ENCODE peak calls at places on chromosomes 11 and 22, in eight cellular contexts. G, F, E, K, D, R, C and B are unnamed samples.

GRCh38 chr11:17475666-17476316 is 854 bp downstream of the ABCC8 start:
- DNase-seq in G (no peak), F (no peak), E (no peak), K (peak), D (no peak), R (no peak), C (no peak), B (no peak)

GRCh38 chr22:45831394-45831793 is 145.6 kb downstream of the WNT7B start:
- DNase-seq in G (no peak), F (peak), E (no peak), K (no peak), D (no peak), R (peak), C (no peak), B (peak)

GRCh38 chr11:68550485-68550817 is 89.9 kb downstream of the PPP6R3 start:
- DNase-seq in G (no peak), F (no peak), E (no peak), K (no peak), D (no peak), R (peak), C (no peak), B (no peak)

GRCh38 chr22:27424319-27424718 is 377.2 kb downstream of the MN1 start:
- DNase-seq in G (no peak), F (no peak), E (no peak), K (no peak), D (no peak), R (peak), C (no peak), B (no peak)

GRCh38 chr11:101721270-101721669 is 137.5 kb upstream of the TRPC6 start:
- DNase-seq in G (no peak), F (peak), E (no peak), K (no peak), D (no peak), R (no peak), C (no peak), B (no peak)

GRCh38 chr22:48702573-48703264 is 1125.0 kb downstream of the BRD1 start:
- DNase-seq in G (no peak), F (no peak), E (no peak), K (peak), D (no peak), R (no peak), C (peak), B (no peak)

GRCh38 chr22:27605390-27605789 is 196.2 kb downstream of the MN1 start:
- DNase-seq in G (no peak), F (no peak), E (no peak), K (no peak), D (no peak), R (no peak), C (no peak), B (no peak)

GRCh38 chr11:128482512-128483191 is 104.7 kb downstream of the ETS1 start:
- DNase-seq in G (no peak), F (no peak), E (no peak), K (no peak), D (peak), R (peak), C (peak), B (no peak)

GRCh38 chr22:16955678-16956210 is 52.3 kb downstream of the GAB4 start:
- DNase-seq in G (no peak), F (no peak), E (no peak), K (no peak), D (no peak), R (no peak), C (no peak), B (no peak)

GRCh38 chr11:125173556-125173955 is 9.0 kb downstream of the PKNOX2 start:
- DNase-seq in G (no peak), F (no peak), E (no peak), K (no peak), D (no peak), R (no peak), C (no peak), B (no peak)

GRCh38 chr11:128342511-128343133 is 244.7 kb downstream of the ETS1 start:
- DNase-seq in G (no peak), F (peak), E (peak), K (no peak), D (no peak), R (peak), C (no peak), B (peak)

GRCh38 chr11:71204294-71204693 is 48.1 kb downstream of the SHANK2 start:
- DNase-seq in G (no peak), F (no peak), E (no peak), K (no peak), D (no peak), R (no peak), C (no peak), B (peak)

GRCh38 chr22:48251629-48252028 is 1489.2 kb downstream of the TBC1D22A start:
- DNase-seq in G (no peak), F (no peak), E (no peak), K (no peak), D (no peak), R (no peak), C (no peak), B (no peak)

GRCh38 chr22:19703869-19704268 is 10.4 kb upstream of the SEPTIN5 start:
- DNase-seq in G (no peak), F (no peak), E (no peak), K (no peak), D (no peak), R (no peak), C (no peak), B (no peak)

GRCh38 chr22:36201630-36202312 is at the start of gene APOL4:
- DNase-seq in G (no peak), F (no peak), E (no peak), K (peak), D (peak), R (peak), C (peak), B (no peak)

GRCh38 chr22:39543095-39543494 is 10.5 kb upstream of the RPS19BP1 start:
- DNase-seq in G (no peak), F (peak), E (peak), K (no peak), D (no peak), R (peak), C (no peak), B (peak)

GRCh38 chr11:97832451-97832850 is 1188.3 kb upstream of the CNTN5 start:
- DNase-seq in G (no peak), F (no peak), E (no peak), K (no peak), D (no peak), R (no peak), C (no peak), B (no peak)

GRCh38 chr22:44521326-44521725 is 23.3 kb upstream of the RTL6 start:
- DNase-seq in G (no peak), F (no peak), E (no peak), K (no peak), D (no peak), R (no peak), C (no peak), B (no peak)

GRCh38 chr22:27129266-27129665 is 471.9 kb downstream of the MIAT start:
- DNase-seq in G (no peak), F (peak), E (no peak), K (no peak), D (no peak), R (peak), C (no peak), B (no peak)

GRCh38 chr11:15327786-15328231 is 213.1 kb downstream of the INSC start:
- DNase-seq in G (no peak), F (peak), E (peak), K (peak), D (no peak), R (peak), C (peak), B (peak)

GRCh38 chr22:21632237-21632895 is at the start of gene CCDC116:
- DNase-seq in G (no peak), F (peak), E (no peak), K (no peak), D (no peak), R (no peak), C (no peak), B (peak)

GRCh38 chr22:48832592-48832991 is 995.1 kb downstream of the BRD1 start:
- DNase-seq in G (no peak), F (no peak), E (no peak), K (peak), D (no peak), R (no peak), C (no peak), B (no peak)

GRCh38 chr11:69808708-69809107 is 10.5 kb downstream of the FGF3 start:
- DNase-seq in G (no peak), F (no peak), E (no peak), K (no peak), D (no peak), R (no peak), C (no peak), B (no peak)

GRCh38 chr11:132131051-132131450 is 760.6 kb downstream of the NTM start:
- DNase-seq in G (no peak), F (no peak), E (no peak), K (no peak), D (no peak), R (no peak), C (no peak), B (no peak)

GRCh38 chr11:1503708-1504104 is 17.1 kb upstream of the MOB2 start:
- DNase-seq in G (no peak), F (no peak), E (no peak), K (no peak), D (peak), R (peak), C (no peak), B (no peak)

GRCh38 chr22:39967103-39967829 is 7.1 kb downstream of the TMA7B start:
- DNase-seq in G (no peak), F (peak), E (no peak), K (no peak), D (no peak), R (peak), C (no peak), B (no peak)

GRCh38 chr11:12377824-12378593 is 638 bp downstream of the PARVA start:
- DNase-seq in G (peak), F (peak), E (peak), K (peak), D (peak), R (peak), C (peak), B (no peak)

GRCh38 chr11:128621491-128622136 is 34.3 kb upstream of the ETS1 start:
- DNase-seq in G (no peak), F (no peak), E (no peak), K (no peak), D (peak), R (peak), C (no peak), B (no peak)

GRCh38 chr11:44032304-44033085 is 15.3 kb upstream of the ACCSL start:
- DNase-seq in G (peak), F (no peak), E (no peak), K (peak), D (peak), R (peak), C (no peak), B (no peak)

GRCh38 chr11:35567737-35568465 is 42.5 kb upstream of the PAMR1 start:
- DNase-seq in G (no peak), F (peak), E (peak), K (no peak), D (no peak), R (no peak), C (no peak), B (no peak)

DNA sequence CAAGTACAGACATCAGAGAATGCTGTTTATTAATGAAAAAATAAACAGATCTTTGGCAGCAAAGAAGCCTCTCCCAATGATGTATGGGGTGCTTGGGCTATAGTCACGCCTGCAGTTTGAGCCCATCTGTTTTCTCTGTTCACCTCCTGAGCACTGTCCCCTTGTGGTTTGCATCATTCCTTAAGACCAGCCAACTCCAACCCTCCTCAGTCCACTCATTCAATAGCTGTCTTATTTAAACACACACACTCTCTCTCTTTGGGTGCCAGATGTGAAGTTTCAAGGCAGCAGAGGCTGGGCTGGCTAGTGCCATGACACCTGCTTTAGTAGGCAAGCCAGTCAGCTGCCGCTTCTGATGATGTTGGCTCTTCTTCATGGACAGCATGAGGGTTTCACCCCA is 58.1 kb downstream of the POLD3 start:
- DNase-seq in G (no peak), F (no peak), E (no peak), K (no peak), D (no peak), R (peak), C (peak), B (no peak)
- H3K27ac ChIP-seq in G (no peak), F (no peak), E (no peak), K (no peak), D (no peak), R (no peak), C (no peak), B (no peak)

GRCh38 chr22:30250713-30251267 is 4.2 kb upstream of the LIF start:
- DNase-seq in G (no peak), F (peak), E (peak), K (no peak), D (no peak), R (peak), C (no peak), B (no peak)

GRCh38 chr22:30253205-30253852 is 6.8 kb upstream of the LIF start:
- DNase-seq in G (no peak), F (peak), E (peak), K (peak), D (peak), R (peak), C (peak), B (no peak)

GRCh38 chr22:30250039-30250565 is 3.5 kb upstream of the LIF start:
- DNase-seq in G (no peak), F (no peak), E (no peak), K (no peak), D (no peak), R (no peak), C (no peak), B (no peak)

GRCh38 chr22:30252411-30253204 is 6.0 kb upstream of the LIF start:
- DNase-seq in G (no peak), F (peak), E (peak), K (no peak), D (no peak), R (no peak), C (no peak), B (no peak)

DNA sequence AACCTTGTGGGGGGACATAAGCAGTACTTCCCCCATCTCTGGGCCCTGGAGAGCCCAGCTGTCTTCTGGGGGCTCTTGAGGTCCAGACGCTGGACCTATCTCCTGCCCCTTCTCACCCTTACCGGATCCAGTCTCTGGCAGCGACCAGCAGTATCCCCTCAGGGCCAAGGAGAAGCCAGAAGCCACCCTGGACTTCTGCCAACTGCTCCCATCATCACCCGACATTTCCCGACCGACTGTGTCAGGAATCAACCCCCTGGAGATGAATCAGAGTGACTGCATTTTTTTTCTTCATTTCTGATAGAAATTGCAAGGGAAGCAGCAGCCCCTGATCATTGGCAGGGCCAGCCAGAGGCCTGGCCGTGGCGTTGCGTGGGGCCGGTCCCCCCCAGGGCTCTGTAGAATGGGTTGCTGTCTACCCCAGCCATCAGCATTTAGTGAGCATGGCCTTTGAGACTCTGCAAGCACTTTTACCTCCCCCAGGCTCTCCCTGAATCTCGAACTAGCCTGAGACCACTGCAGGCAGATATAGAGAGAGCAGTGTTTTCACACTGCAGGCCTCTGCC is 5.2 kb upstream of the LIF start:
- DNase-seq in G (no peak), F (no peak), E (peak), K (no peak), D (no peak), R (peak), C (no peak), B (no peak)
- H3K27ac ChIP-seq in G (no peak), F (peak), E (peak), K (no peak), D (no peak), R (no peak), C (peak), B (no peak)

GRCh38 chr22:41561788-41562187 is 978 bp downstream of the CSDC2 start:
- DNase-seq in G (no peak), F (no peak), E (no peak), K (no peak), D (no peak), R (no peak), C (no peak), B (no peak)
- H3K27ac ChIP-seq in G (peak), F (peak), E (no peak), K (no peak), D (no peak), R (no peak), C (peak), B (no peak)

GRCh38 chr11:65112551-65113360 is 1.1 kb downstream of the TM7SF2 start:
- DNase-seq in G (no peak), F (peak), E (peak), K (peak), D (no peak), R (peak), C (no peak), B (peak)
- H3K27ac ChIP-seq in G (peak), F (peak), E (no peak), K (peak), D (peak), R (no peak), C (no peak), B (peak)

GRCh38 chr11:67464411-67465189 is 4.5 kb downstream of the TMEM134 start:
- DNase-seq in G (peak), F (peak), E (peak), K (peak), D (peak), R (peak), C (peak), B (peak)

GRCh38 chr11:67463186-67463585 is 5.9 kb downstream of the TMEM134 start:
- DNase-seq in G (no peak), F (no peak), E (no peak), K (no peak), D (no peak), R (no peak), C (no peak), B (no peak)

GRCh38 chr11:67466367-67466766 is 2.7 kb downstream of the TMEM134 start:
- DNase-seq in G (no peak), F (no peak), E (no peak), K (no peak), D (no peak), R (no peak), C (no peak), B (no peak)

GRCh38 chr11:67465190-67465522 is 3.9 kb downstream of the TMEM134 start:
- DNase-seq in G (no peak), F (peak), E (peak), K (no peak), D (no peak), R (no peak), C (no peak), B (no peak)

GRCh38 chr11:67463680-67464410 is 5.2 kb downstream of the TMEM134 start:
- DNase-seq in G (peak), F (peak), E (peak), K (peak), D (peak), R (peak), C (peak), B (no peak)
- H3K27ac ChIP-seq in G (peak), F (peak), E (peak), K (peak), D (peak), R (no peak), C (peak), B (peak)

GRCh38 chr11:123431619-123432018 is 1.6 kb downstream of the GRAMD1B start:
- DNase-seq in G (no peak), F (no peak), E (no peak), K (no peak), D (no peak), R (peak), C (no peak), B (no peak)

GRCh38 chr11:123429851-123430735 is at the start of gene GRAMD1B:
- DNase-seq in G (no peak), F (peak), E (peak), K (no peak), D (no peak), R (peak), C (no peak), B (no peak)

GRCh38 chr11:123430736-123431356 is 777 bp downstream of the GRAMD1B start:
- DNase-seq in G (no peak), F (peak), E (peak), K (peak), D (peak), R (peak), C (peak), B (no peak)

GRCh38 chr11:123428221-123428631 is 1.8 kb upstream of the GRAMD1B start:
- DNase-seq in G (no peak), F (no peak), E (no peak), K (no peak), D (peak), R (peak), C (no peak), B (no peak)

DNA sequence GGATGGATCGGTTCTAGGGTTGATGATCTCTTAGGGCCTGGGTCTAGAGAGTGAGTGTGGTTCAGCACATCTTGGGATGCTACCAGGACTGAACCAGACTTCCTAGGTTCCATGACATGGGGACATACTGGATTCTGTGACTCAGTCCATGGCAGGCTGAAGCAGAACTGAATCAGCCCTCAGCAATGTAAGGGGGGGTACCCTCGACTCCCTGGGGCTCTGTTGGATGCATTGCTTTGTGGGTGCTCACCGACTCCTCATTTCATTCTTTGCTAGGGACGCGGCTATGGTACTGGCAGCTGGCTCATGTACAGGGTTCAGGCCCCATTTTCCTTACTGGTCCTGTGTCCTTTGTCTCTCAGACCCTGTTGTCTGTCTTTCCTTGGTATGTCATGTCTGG is 733 bp upstream of the GRAMD1B start:
- DNase-seq in G (no peak), F (no peak), E (no peak), K (no peak), D (no peak), R (peak), C (no peak), B (no peak)
- H3K27ac ChIP-seq in G (no peak), F (peak), E (no peak), K (no peak), D (no peak), R (peak), C (no peak), B (no peak)

GRCh38 chr11:2742611-2743426 is 43.0 kb upstream of the KCNQ1OT1 start:
- DNase-seq in G (no peak), F (no peak), E (no peak), K (no peak), D (no peak), R (no peak), C (no peak), B (no peak)

GRCh38 chr11:2741377-2742131 is 41.8 kb upstream of the KCNQ1OT1 start:
- DNase-seq in G (no peak), F (peak), E (peak), K (no peak), D (no peak), R (peak), C (no peak), B (no peak)

GRCh38 chr11:2743427-2744110 is 43.8 kb upstream of the KCNQ1OT1 start:
- DNase-seq in G (no peak), F (no peak), E (no peak), K (no peak), D (no peak), R (no peak), C (no peak), B (no peak)

GRCh38 chr11:2741006-2741376 is 41.2 kb upstream of the KCNQ1OT1 start:
- DNase-seq in G (no peak), F (no peak), E (no peak), K (no peak), D (no peak), R (no peak), C (no peak), B (no peak)

DNA sequence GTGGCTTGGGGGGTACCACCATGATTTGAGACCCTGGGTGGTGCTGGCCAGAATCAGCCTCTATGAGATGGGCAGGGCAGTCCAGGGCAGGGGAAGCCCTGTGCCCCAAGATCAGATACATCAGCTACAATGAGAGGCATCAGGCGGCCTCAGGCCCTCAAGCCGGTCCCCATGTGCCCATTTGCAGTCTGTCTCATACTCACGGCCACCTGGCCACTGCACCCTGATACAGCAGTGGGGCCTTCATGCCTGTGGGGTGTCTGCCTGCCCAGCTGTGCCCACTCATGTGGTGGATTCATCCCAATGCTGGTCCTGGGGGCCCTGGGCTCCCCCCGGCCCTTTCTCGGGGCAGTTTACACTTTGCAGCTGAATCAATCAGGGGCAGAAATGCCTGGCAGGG is 42.4 kb upstream of the KCNQ1OT1 start:
- DNase-seq in G (no peak), F (no peak), E (no peak), K (no peak), D (no peak), R (no peak), C (no peak), B (no peak)
- H3K27ac ChIP-seq in G (no peak), F (peak), E (peak), K (no peak), D (no peak), R (no peak), C (peak), B (no peak)